ENCODE peak calls at places on chromosomes 13 and 19, in seven cellular contexts. K, U, H, M, V, C and L are unnamed samples.

GRCh38 chr13:47708386-47708785 is 292.7 kb downstream of the SUCLA2 start:
- DNase-seq in M (no peak), K (peak), C (peak), U (no peak), V (no peak), H (no peak), L (no peak)

GRCh38 chr19:12859546-12859945 is 21.2 kb downstream of the MAST1 start:
- DNase-seq in H (no peak), V (no peak), K (no peak), M (no peak), U (no peak), C (no peak), L (no peak)

GRCh38 chr19:5298502-5298901 is 42.1 kb downstream of the PTPRS start:
- DNase-seq in U (no peak), C (no peak), K (no peak), V (peak), M (no peak), H (no peak), L (no peak)

GRCh38 chr19:57288373-57288772 is 8.1 kb downstream of the ZNF460 start:
- DNase-seq in U (no peak), C (no peak), H (no peak), V (no peak), K (no peak), M (no peak), L (no peak)

GRCh38 chr19:18460900-18461299 is 23.0 kb upstream of the ISYNA1 start:
- DNase-seq in H (no peak), K (no peak), M (no peak), C (no peak), U (no peak), V (no peak), L (no peak)

GRCh38 chr19:39588066-39588465 is 14.3 kb upstream of the LGALS13 start:
- DNase-seq in U (no peak), K (no peak), M (no peak), V (no peak), H (no peak), C (no peak), L (no peak)

GRCh38 chr19:51047031-51047335 is 12.2 kb upstream of the KLK12 start:
- DNase-seq in K (no peak), M (no peak), C (no peak), U (no peak), H (no peak), V (no peak), L (no peak)

GRCh38 chr13:98890186-98890585 is 87.7 kb downstream of the DOCK9 start:
- DNase-seq in U (peak), H (peak), M (no peak), C (peak), V (no peak), K (peak), L (no peak)

GRCh38 chr13:33251131-33251629 is 34.4 kb downstream of the STARD13 start:
- DNase-seq in U (peak), H (peak), C (peak), K (peak), V (no peak), M (no peak), L (no peak)

GRCh38 chr19:1251503-1252220 is 3.3 kb downstream of the MIDN start:
- DNase-seq in K (no peak), V (peak), H (peak), C (no peak), U (no peak), M (no peak), L (no peak)

DNA sequence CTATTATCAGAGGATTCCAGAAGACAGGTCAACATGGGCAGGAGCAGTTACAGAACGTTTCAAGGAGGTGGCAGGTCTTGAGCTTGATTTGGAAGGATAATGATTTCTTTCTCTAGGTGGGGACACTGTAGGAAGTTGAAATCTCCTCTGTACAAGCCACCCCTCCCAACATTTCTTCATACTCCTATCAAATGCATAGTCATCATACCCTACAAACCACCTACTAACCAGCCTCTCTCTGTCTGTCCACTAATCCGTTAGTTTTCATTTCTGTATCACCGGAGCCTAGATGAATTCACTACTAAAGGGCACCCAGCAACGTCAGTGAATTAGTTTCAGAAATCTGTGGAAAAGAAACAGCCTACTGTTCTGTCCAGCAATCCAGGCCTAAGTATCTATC is 1.3 kb downstream of the ATP7B start:
- DNase-seq in V (no peak), M (no peak), U (no peak), K (no peak), C (no peak), H (no peak), L (no peak)
- H3K4me3 ChIP-seq in V (no peak), M (no peak), U (no peak), K (no peak), C (no peak), H (peak), L (no peak)

GRCh38 chr13:60583911-60584753 is 187.1 kb downstream of the TDRD3 start:
- DNase-seq in K (peak), H (no peak), V (no peak), M (no peak), C (peak), U (no peak), L (no peak)
- H3K4me3 ChIP-seq in K (no peak), H (no peak), V (peak), M (no peak), C (no peak), U (no peak), L (no peak)

GRCh38 chr19:15286688-15287355 is 45.5 kb downstream of the BRD4 start:
- DNase-seq in U (no peak), M (no peak), V (no peak), K (no peak), C (no peak), H (no peak), L (no peak)
- H3K4me3 ChIP-seq in U (no peak), M (no peak), V (no peak), K (no peak), C (no peak), H (no peak), L (no peak)

DNA sequence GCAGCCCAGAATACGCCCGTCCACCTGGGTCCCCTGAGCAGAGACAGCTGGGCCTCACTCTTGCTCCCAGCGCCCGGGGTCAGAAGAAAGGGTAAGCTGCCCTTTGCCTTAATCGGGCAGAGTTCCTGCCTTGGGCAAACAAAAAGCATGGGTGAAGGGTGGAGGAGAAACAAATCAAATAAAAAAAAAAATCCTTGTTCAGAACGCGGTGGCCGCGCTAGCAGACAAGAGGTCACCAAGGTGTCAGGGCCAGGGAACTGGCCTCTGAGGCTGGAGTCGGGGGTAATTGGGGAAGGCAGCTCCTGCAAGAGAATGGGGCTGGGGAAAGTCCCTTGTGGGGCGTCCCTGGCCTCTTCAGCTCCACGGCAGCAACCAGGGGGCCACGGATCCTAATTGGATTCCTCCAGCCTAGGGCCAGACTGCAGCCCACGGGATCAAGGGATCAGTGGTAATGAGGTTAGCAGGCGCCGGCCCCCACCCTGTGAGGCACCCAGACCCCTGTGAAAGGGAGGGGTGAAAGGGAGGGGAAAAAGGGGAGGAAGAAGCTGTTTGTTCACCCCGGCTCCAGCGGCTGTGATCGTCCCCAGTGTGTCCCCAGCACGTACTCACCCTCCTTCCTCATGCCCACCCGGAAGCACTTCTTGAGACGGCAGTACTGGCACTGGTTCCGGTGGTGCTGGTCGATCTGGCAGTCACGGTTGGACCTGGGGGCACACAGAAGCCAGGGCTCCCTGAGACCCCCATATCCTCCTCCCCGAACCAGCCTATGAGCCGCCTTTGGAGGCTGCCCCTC is 5.5 kb downstream of the NR2F6 start:
- DNase-seq in H (no peak), V (no peak), K (no peak), C (no peak), U (no peak), M (no peak), L (no peak)
- H3K4me3 ChIP-seq in H (no peak), V (no peak), K (no peak), C (no peak), U (no peak), M (no peak), L (no peak)

DNA sequence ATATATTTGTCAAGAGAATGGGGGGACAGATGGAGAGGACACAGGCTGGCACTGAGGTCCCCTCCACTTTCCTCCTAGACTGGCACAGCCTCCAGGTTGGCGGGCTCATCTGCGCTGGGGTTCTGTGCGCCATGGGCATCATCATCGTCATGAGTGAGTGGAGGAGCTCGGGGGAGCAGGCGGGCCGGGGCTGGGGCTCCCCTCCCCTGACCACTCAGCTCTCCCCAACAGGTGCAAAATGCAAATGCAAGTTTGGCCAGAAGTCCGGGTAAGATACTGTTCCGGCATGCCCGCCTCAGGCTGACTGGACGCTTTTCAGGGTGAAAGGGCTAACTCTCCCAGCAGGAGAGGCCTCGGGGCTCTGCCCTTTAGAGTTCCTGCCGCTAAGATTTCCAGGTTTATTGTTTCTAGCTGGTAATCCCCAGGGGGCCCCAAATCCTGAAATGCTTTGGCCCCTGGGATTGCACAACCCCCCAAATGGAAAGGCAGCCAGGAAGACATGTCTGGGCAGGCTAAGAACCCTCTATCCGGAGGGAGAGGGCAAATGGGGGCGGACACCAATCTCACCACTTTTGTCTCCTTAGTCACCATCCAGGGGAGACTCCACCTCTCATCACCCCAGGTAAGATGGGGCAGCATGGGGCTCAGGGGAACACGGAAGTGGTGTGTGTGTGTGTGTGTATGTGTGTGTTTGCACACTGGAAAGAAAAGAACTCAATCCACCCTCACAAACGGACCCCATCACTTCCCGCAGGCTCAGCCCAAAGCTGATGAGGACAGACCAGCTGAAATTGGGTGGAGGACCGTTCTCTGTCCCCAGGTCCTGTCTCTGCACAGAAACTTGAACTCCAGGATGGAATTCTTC is 7.3 kb downstream of the FXYD3 start:
- DNase-seq in C (no peak), V (peak), H (no peak), M (no peak), K (no peak), U (no peak), L (no peak)
- H3K4me3 ChIP-seq in C (no peak), V (peak), H (no peak), M (no peak), K (no peak), U (no peak), L (peak)